ENCODE peak calls at places on chromosomes 12 and 14, in seven cellular contexts. N is Panc1, X is AG10803, Y is glutamatergic neuron, P is fibroblast of mammary gland, F is fibroblast of pulmonary artery, B is epithelial cell of esophagus. R is an unnamed sample.

GRCh38 chr14:103393687-103394626 is 8.7 kb downstream of the MARK3 start:
- DNase-seq in Y (no peak), P (peak), B (peak), X (peak), N (no peak), F (peak), R (no peak)

GRCh38 chr14:88005978-88006851 is 1.3 kb downstream of the GPR65 start:
- DNase-seq in B (no peak), P (peak), Y (no peak), X (peak), F (no peak), N (no peak), R (no peak)

GRCh38 chr12:84822541-84822940 is 90.1 kb downstream of the SLC6A15 start:
- DNase-seq in F (no peak), P (no peak), B (no peak), Y (no peak), N (no peak), X (peak), R (no peak)

GRCh38 chr12:71710276-71711125 is 24.6 kb downstream of the TMEM19 start:
- DNase-seq in X (peak), F (peak), N (peak), B (peak), Y (no peak), P (peak), R (no peak)

GRCh38 chr14:103522649-103523582 is at the start of gene CKB:
- DNase-seq in X (peak), B (peak), F (peak), N (no peak), Y (peak), P (no peak), R (peak)

GRCh38 chr12:6987956-6988573 is 17.4 kb downstream of the EMG1 start:
- DNase-seq in P (no peak), Y (no peak), F (no peak), X (no peak), B (peak), N (no peak), R (no peak)

GRCh38 chr12:58564721-58565120 is 355.6 kb downstream of the LRIG3 start:
- DNase-seq in N (no peak), Y (no peak), B (no peak), P (peak), X (peak), F (peak), R (no peak)

GRCh38 chr12:4383304-4383865 is 3.9 kb upstream of the FGF23 start:
- DNase-seq in B (no peak), F (no peak), X (no peak), Y (no peak), P (no peak), N (no peak), R (no peak)

GRCh38 chr12:49664591-49665146 is 41.3 kb downstream of the PRPF40B start:
- DNase-seq in X (no peak), F (no peak), P (no peak), B (peak), Y (peak), N (no peak), R (no peak)

GRCh38 chr14:54348001-54348611 is 48.7 kb upstream of the CDKN3 start:
- DNase-seq in B (peak), X (peak), F (peak), P (peak), N (peak), Y (no peak), R (no peak)

GRCh38 chr14:85420707-85421106 is 109.2 kb upstream of the FLRT2 start:
- DNase-seq in F (no peak), N (no peak), B (peak), X (no peak), P (no peak), Y (no peak), R (no peak)

GRCh38 chr12:54352022-54352531 is 12.2 kb downstream of the GPR84 start:
- DNase-seq in B (no peak), N (no peak), X (peak), P (peak), F (peak), Y (peak), R (no peak)

GRCh38 chr14:102249041-102249440 is 55.9 kb downstream of the MOK start:
- DNase-seq in N (no peak), P (peak), X (peak), B (no peak), F (peak), Y (no peak), R (no peak)

GRCh38 chr14:100165376-100165775 is 5.9 kb upstream of the DEGS2 start:
- DNase-seq in P (no peak), B (peak), N (no peak), F (no peak), Y (no peak), X (no peak), R (no peak)

GRCh38 chr12:124507188-124508109 is 60.0 kb downstream of the NCOR2 start:
- DNase-seq in P (peak), F (peak), Y (no peak), B (no peak), X (peak), N (no peak), R (no peak)

GRCh38 chr14:30621354-30621953 is 665 bp upstream of the SCFD1 start:
- DNase-seq in P (peak), N (no peak), X (peak), Y (no peak), B (peak), F (peak), R (no peak)

GRCh38 chr14:49160983-49161382 is 425.2 kb downstream of the RPS29 start:
- DNase-seq in P (no peak), F (no peak), Y (no peak), X (no peak), N (no peak), B (no peak), R (no peak)

GRCh38 chr12:41936333-41936732 is 208.3 kb downstream of the GXYLT1 start:
- DNase-seq in B (no peak), N (no peak), F (no peak), X (no peak), P (no peak), Y (no peak), R (no peak)
- TF ChIP-seq CTCF in B (no peak), N (peak), F (no peak), X (no peak), P (no peak), Y (no peak), R (no peak)

DNA sequence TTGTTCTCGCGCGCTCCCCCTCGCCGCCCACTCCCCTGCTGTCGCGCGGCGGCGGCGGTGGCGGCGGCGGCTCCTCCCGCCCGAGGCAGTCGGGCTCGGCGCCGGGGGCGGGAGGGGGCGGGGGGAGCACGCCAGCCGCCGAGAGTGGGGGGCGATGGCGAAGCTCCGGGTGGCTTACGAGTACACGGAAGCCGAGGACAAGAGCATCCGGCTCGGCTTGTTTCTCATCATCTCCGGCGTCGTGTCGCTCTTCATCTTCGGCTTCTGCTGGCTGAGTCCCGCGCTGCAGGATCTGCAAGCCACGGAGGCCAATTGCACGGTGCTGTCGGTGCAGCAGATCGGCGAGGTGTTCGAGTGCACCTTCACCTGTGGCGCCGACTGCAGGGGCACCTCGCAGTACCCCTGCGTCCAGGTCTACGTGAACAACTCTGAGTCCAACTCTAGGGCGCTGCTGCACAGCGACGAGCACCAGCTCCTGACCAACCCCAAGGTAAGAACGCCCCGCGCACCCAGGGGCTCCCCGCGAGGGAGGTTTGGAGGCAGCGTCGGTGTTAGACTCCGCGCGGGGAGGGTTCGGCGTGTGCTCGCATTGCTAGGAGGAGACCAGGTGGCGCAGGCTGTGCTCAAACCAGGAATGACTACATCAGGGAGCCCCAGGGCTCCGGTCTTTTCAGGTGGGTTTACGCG is 634 bp downstream of the KCNMB4 start:
- DNase-seq in B (peak), N (no peak), X (peak), Y (peak), P (peak), F (peak), R (no peak)
- TF ChIP-seq CTCF in B (no peak), N (no peak), X (no peak), Y (no peak), P (no peak), F (no peak), R (no peak)

DNA sequence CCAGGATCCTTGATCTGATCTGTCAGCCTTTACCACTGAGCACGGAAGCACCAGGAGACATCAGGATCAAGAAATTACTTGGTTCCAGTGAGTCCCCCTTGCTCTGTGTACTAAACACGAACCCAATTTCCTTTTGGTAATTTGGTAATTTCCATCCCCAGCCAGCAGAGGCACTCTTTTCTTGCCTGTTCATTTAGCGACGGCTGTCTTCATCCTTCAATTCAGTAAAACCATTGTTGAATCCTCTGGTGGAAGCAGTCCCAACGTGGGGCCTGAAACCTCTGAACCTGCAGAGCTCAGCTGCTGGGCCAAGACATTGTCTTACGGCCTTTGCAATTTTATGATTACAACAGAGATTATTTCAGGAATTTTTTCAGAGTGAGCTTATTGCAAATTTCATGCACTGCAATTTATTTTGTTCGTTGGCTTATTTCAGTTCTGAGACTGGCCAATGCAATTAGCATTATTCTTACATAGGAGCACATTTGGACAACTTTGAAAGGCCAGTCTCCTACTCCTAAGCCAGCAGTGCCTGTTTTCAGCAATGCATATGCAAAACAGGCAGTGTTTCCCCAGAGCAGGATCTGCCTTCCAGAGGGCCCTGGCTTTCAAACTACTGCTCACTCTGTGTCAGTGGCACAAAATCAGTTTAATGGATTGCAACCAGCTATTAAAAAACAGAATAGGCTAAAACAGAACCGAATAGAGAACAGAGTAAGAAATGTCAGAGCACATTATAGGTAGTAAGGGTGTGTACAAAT is 372.9 kb upstream of the TMEM132C start:
- DNase-seq in B (no peak), Y (peak), F (no peak), N (no peak), P (no peak), X (no peak), R (no peak)
- TF ChIP-seq CTCF in B (no peak), Y (peak), F (no peak), N (peak), P (peak), X (peak), R (peak)

GRCh38 chr12:89343127-89343526 is 9.2 kb downstream of the DUSP6 start:
- DNase-seq in F (peak), P (peak), X (peak), Y (no peak), N (no peak), B (no peak), R (no peak)

GRCh38 chr12:89335452-89336244 is 16.7 kb downstream of the DUSP6 start:
- DNase-seq in P (no peak), B (no peak), Y (no peak), F (no peak), X (no peak), N (no peak), R (no peak)

GRCh38 chr12:89344043-89344861 is 8.0 kb downstream of the DUSP6 start:
- DNase-seq in N (no peak), F (no peak), B (no peak), Y (no peak), X (no peak), P (no peak), R (no peak)

GRCh38 chr12:89334770-89335169 is 17.5 kb downstream of the DUSP6 start:
- DNase-seq in F (peak), X (peak), P (no peak), Y (no peak), N (no peak), B (no peak), R (no peak)

DNA sequence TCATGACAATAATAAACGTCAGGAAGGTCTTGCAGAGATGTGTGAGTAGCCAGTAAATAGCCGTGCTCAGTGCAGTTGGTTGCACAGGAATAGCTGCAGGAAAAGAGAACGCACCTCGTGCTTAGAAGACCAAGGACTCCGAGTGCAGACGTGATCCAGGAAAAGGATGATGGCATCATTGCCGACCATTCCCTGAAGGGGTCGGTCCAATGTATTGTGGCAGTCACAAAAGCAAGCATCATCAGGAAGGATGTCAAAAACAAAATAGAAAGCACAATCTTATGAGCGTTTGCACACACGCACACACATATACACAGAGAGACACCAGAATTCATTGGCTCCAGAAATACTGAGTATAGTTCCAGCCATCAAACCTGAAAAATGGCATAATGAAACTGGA is 12.8 kb downstream of the DUSP6 start:
- DNase-seq in F (no peak), P (no peak), Y (no peak), B (no peak), X (no peak), N (no peak), R (no peak)
- TF ChIP-seq CTCF in F (no peak), P (no peak), Y (no peak), B (no peak), X (no peak), N (no peak), R (no peak)

R was measured in D721Med.